ENCODE peak calls at places on chromosome 6, in ten cellular contexts. One of them, this sample, is unnamed.

GRCh38 chr6:33123732-33124524 is 48.1 kb downstream of the HLA-DPB1 start:
- DNase-seq in activated naive CD4-positive, alpha-beta T cell treated with anti-CD3 and anti-CD28 coated beads for 36 hours: peak
- DNase-seq in RPMI7951: peak
- DNase-seq in stomach: no peak
- DNase-seq in heart left ventricle: no peak
- DNase-seq in kidney epithelial cell: no peak
- DNase-seq in ELR: peak
- DNase-seq in renal cortical epithelial cell: no peak
- DNase-seq in epithelial cell of prostate: no peak
- DNase-seq in endothelial cell: no peak
- DNase-seq in this sample: peak

GRCh38 chr6:26003102-26003694 is 40.6 kb downstream of the TRIM38 start:
- DNase-seq in activated naive CD4-positive, alpha-beta T cell treated with anti-CD3 and anti-CD28 coated beads for 36 hours: peak
- DNase-seq in RPMI7951: peak
- DNase-seq in stomach: peak
- DNase-seq in heart left ventricle: peak
- DNase-seq in kidney epithelial cell: no peak
- DNase-seq in ELR: peak
- DNase-seq in renal cortical epithelial cell: peak
- DNase-seq in epithelial cell of prostate: no peak
- DNase-seq in endothelial cell: peak
- DNase-seq in this sample: no peak

GRCh38 chr6:50929323-50929722 is 110.7 kb downstream of the TFAP2B start:
- DNase-seq in activated naive CD4-positive, alpha-beta T cell treated with anti-CD3 and anti-CD28 coated beads for 36 hours: no peak
- DNase-seq in RPMI7951: no peak
- DNase-seq in stomach: no peak
- DNase-seq in heart left ventricle: no peak
- DNase-seq in kidney epithelial cell: no peak
- DNase-seq in ELR: no peak
- DNase-seq in renal cortical epithelial cell: no peak
- DNase-seq in epithelial cell of prostate: no peak
- DNase-seq in endothelial cell: no peak
- DNase-seq in this sample: no peak

GRCh38 chr6:30490031-30490876 is 945 bp downstream of the HLA-E start:
- DNase-seq in activated naive CD4-positive, alpha-beta T cell treated with anti-CD3 and anti-CD28 coated beads for 36 hours: peak
- DNase-seq in RPMI7951: peak
- DNase-seq in stomach: peak
- DNase-seq in heart left ventricle: peak
- DNase-seq in kidney epithelial cell: no peak
- DNase-seq in ELR: peak
- DNase-seq in renal cortical epithelial cell: peak
- DNase-seq in epithelial cell of prostate: no peak
- DNase-seq in endothelial cell: peak
- DNase-seq in this sample: peak

GRCh38 chr6:135819665-135820064 is 31.8 kb upstream of the PDE7B start:
- DNase-seq in activated naive CD4-positive, alpha-beta T cell treated with anti-CD3 and anti-CD28 coated beads for 36 hours: no peak
- DNase-seq in RPMI7951: no peak
- DNase-seq in stomach: no peak
- DNase-seq in heart left ventricle: no peak
- DNase-seq in kidney epithelial cell: no peak
- DNase-seq in ELR: no peak
- DNase-seq in renal cortical epithelial cell: peak
- DNase-seq in epithelial cell of prostate: no peak
- DNase-seq in endothelial cell: no peak
- DNase-seq in this sample: no peak

GRCh38 chr6:15970517-15970916 is 158.4 kb upstream of the MYLIP start:
- DNase-seq in activated naive CD4-positive, alpha-beta T cell treated with anti-CD3 and anti-CD28 coated beads for 36 hours: no peak
- DNase-seq in RPMI7951: no peak
- DNase-seq in stomach: no peak
- DNase-seq in heart left ventricle: no peak
- DNase-seq in kidney epithelial cell: no peak
- DNase-seq in ELR: no peak
- DNase-seq in renal cortical epithelial cell: no peak
- DNase-seq in epithelial cell of prostate: no peak
- DNase-seq in endothelial cell: no peak
- DNase-seq in this sample: no peak

GRCh38 chr6:146879406-146880117 is 280.8 kb downstream of the ADGB start:
- DNase-seq in activated naive CD4-positive, alpha-beta T cell treated with anti-CD3 and anti-CD28 coated beads for 36 hours: no peak
- DNase-seq in RPMI7951: no peak
- DNase-seq in stomach: no peak
- DNase-seq in heart left ventricle: no peak
- DNase-seq in kidney epithelial cell: no peak
- DNase-seq in ELR: no peak
- DNase-seq in renal cortical epithelial cell: no peak
- DNase-seq in epithelial cell of prostate: no peak
- DNase-seq in endothelial cell: no peak
- DNase-seq in this sample: no peak

GRCh38 chr6:63676412-63677114 is 41.0 kb downstream of the PHF3 start:
- DNase-seq in activated naive CD4-positive, alpha-beta T cell treated with anti-CD3 and anti-CD28 coated beads for 36 hours: no peak
- DNase-seq in RPMI7951: no peak
- DNase-seq in stomach: no peak
- DNase-seq in heart left ventricle: no peak
- DNase-seq in kidney epithelial cell: no peak
- DNase-seq in ELR: no peak
- DNase-seq in renal cortical epithelial cell: no peak
- DNase-seq in epithelial cell of prostate: no peak
- DNase-seq in endothelial cell: no peak
- DNase-seq in this sample: no peak

GRCh38 chr6:148495029-148495428 is 152.4 kb downstream of the SASH1 start:
- DNase-seq in activated naive CD4-positive, alpha-beta T cell treated with anti-CD3 and anti-CD28 coated beads for 36 hours: no peak
- DNase-seq in RPMI7951: peak
- DNase-seq in stomach: no peak
- DNase-seq in heart left ventricle: no peak
- DNase-seq in kidney epithelial cell: no peak
- DNase-seq in ELR: no peak
- DNase-seq in renal cortical epithelial cell: no peak
- DNase-seq in epithelial cell of prostate: no peak
- DNase-seq in endothelial cell: no peak
- DNase-seq in this sample: no peak

GRCh38 chr6:137361701-137362100 is 132.5 kb downstream of the OLIG3 start:
- DNase-seq in activated naive CD4-positive, alpha-beta T cell treated with anti-CD3 and anti-CD28 coated beads for 36 hours: no peak
- DNase-seq in RPMI7951: no peak
- DNase-seq in stomach: no peak
- DNase-seq in heart left ventricle: no peak
- DNase-seq in kidney epithelial cell: no peak
- DNase-seq in ELR: no peak
- DNase-seq in renal cortical epithelial cell: peak
- DNase-seq in epithelial cell of prostate: no peak
- DNase-seq in endothelial cell: no peak
- DNase-seq in this sample: no peak